ENCODE peak calls at places on chromosomes 6 and 20, in seven cellular contexts. One of them, this sample, is unnamed. For H3K4me1, the result is how much of the 10 kb centered on the place peaks cover.

GRCh38 chr20:2246081-2246491 is 49.7 kb upstream of the TGM3 start:
- DNase-seq in right atrium auricular region: no peak
- DNase-seq in mesendoderm: peak
- DNase-seq in tibial artery: no peak
- DNase-seq in lower lobe of right lung: no peak
- DNase-seq in PC-3: no peak
- DNase-seq in prostate gland: no peak
- DNase-seq in this sample: peak

GRCh38 chr6:14117158-14118090 is at the start of gene CD83:
- DNase-seq in right atrium auricular region: no peak
- DNase-seq in mesendoderm: peak
- DNase-seq in tibial artery: peak
- DNase-seq in lower lobe of right lung: peak
- DNase-seq in PC-3: peak
- DNase-seq in prostate gland: peak
- DNase-seq in this sample: peak

GRCh38 chr20:63868264-63868663 is 3.2 kb downstream of the TPD52L2 start:
- DNase-seq in right atrium auricular region: no peak
- DNase-seq in mesendoderm: no peak
- DNase-seq in tibial artery: no peak
- DNase-seq in lower lobe of right lung: no peak
- DNase-seq in PC-3: no peak
- DNase-seq in prostate gland: no peak
- DNase-seq in this sample: no peak

GRCh38 chr6:11113038-11113437 is 1.5 kb upstream of the ERVFRD-1 start:
- DNase-seq in right atrium auricular region: no peak
- DNase-seq in mesendoderm: no peak
- DNase-seq in tibial artery: no peak
- DNase-seq in lower lobe of right lung: no peak
- DNase-seq in PC-3: no peak
- DNase-seq in prostate gland: no peak
- DNase-seq in this sample: no peak

GRCh38 chr6:118618676-118619377 is 32.6 kb downstream of the CEP85L start:
- DNase-seq in right atrium auricular region: peak
- DNase-seq in mesendoderm: peak
- DNase-seq in tibial artery: peak
- DNase-seq in lower lobe of right lung: peak
- DNase-seq in PC-3: peak
- DNase-seq in prostate gland: peak
- DNase-seq in this sample: peak

GRCh38 chr6:18107061-18107460 is 15.4 kb downstream of the NHLRC1 start:
- DNase-seq in right atrium auricular region: no peak
- DNase-seq in mesendoderm: no peak
- DNase-seq in tibial artery: no peak
- DNase-seq in lower lobe of right lung: no peak
- DNase-seq in PC-3: no peak
- DNase-seq in prostate gland: no peak
- DNase-seq in this sample: no peak

GRCh38 chr6:29728173-29728879 is 5.1 kb downstream of the HLA-F start:
- DNase-seq in right atrium auricular region: no peak
- DNase-seq in mesendoderm: no peak
- DNase-seq in tibial artery: no peak
- DNase-seq in lower lobe of right lung: no peak
- DNase-seq in PC-3: no peak
- DNase-seq in prostate gland: no peak
- DNase-seq in this sample: no peak

GRCh38 chr6:144581807-144582537 is 296.8 kb downstream of the UTRN start:
- DNase-seq in right atrium auricular region: no peak
- DNase-seq in mesendoderm: peak
- DNase-seq in tibial artery: no peak
- DNase-seq in lower lobe of right lung: no peak
- DNase-seq in PC-3: peak
- DNase-seq in prostate gland: no peak
- DNase-seq in this sample: peak

GRCh38 chr20:63737690-63737939 is 1.2 kb downstream of the LIME1 start:
- DNase-seq in right atrium auricular region: no peak
- DNase-seq in mesendoderm: no peak
- DNase-seq in tibial artery: no peak
- DNase-seq in lower lobe of right lung: no peak
- DNase-seq in PC-3: no peak
- DNase-seq in prostate gland: no peak
- DNase-seq in this sample: no peak

GRCh38 chr20:23092409-23092756 is 6.3 kb upstream of the CD93 start:
- DNase-seq in right atrium auricular region: no peak
- DNase-seq in mesendoderm: no peak
- DNase-seq in tibial artery: no peak
- DNase-seq in lower lobe of right lung: no peak
- DNase-seq in PC-3: no peak
- DNase-seq in prostate gland: no peak
- DNase-seq in this sample: peak

GRCh38 chr6:109991307-109992101 is 13.4 kb downstream of the GPR6 start:
- DNase-seq in right atrium auricular region: no peak
- DNase-seq in mesendoderm: no peak
- DNase-seq in tibial artery: no peak
- DNase-seq in lower lobe of right lung: no peak
- DNase-seq in PC-3: no peak
- DNase-seq in prostate gland: no peak
- DNase-seq in this sample: no peak

DNA sequence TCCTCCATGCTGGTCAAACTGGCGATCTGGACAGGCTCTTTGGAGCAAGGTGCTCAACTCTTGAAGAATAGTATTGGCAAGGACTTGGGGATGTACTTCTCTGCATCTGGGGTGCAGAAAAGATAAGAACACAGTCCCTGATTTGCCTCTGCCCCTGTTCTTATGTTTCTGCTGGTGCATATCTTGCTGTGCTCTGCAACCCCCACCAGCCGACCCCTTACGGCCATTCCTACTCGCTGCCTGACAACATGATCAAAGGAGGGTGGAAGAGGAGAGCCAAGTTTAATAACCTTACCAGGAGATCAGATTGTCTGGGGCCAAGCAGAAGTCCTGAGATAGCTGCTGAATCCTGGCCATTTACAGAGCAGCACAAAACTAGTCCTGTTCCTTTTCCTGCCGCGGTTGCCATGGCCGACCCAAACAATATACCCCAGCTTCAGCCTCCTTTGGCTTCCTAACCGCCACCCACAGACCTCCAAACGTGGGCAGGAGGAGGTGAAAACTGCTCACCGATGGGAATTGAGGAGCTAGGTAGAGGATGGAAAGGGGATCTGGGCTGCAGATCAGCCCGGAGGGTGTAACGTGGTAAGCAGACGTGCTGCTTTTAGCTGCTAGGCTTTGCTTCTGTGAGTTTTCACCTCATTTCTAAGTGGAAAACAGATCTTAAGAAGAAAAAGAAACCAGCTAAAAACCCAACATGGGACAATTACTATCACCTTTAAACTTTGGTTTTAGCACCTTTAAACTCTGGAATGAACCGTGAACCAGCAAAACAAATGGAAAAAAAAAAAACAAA is 60.9 kb downstream of the ATXN1 start:
- DNase-seq in right atrium auricular region: no peak
- DNase-seq in mesendoderm: peak
- DNase-seq in tibial artery: no peak
- DNase-seq in lower lobe of right lung: no peak
- DNase-seq in PC-3: no peak
- DNase-seq in prostate gland: no peak
- DNase-seq in this sample: no peak
- H3K4me1 ChIP-seq in right atrium auricular region: under half
- H3K4me1 ChIP-seq in mesendoderm: under half
- H3K4me1 ChIP-seq in tibial artery: under half
- H3K4me1 ChIP-seq in lower lobe of right lung: half or more
- H3K4me1 ChIP-seq in PC-3: under half
- H3K4me1 ChIP-seq in prostate gland: under half
- H3K4me1 ChIP-seq in this sample: under half

GRCh38 chr6:106187424-106187982 is 101.4 kb downstream of the PRDM1 start:
- DNase-seq in right atrium auricular region: no peak
- DNase-seq in mesendoderm: no peak
- DNase-seq in tibial artery: no peak
- DNase-seq in lower lobe of right lung: no peak
- DNase-seq in PC-3: no peak
- DNase-seq in prostate gland: no peak
- DNase-seq in this sample: no peak

GRCh38 chr6:106186172-106186571 is 100.0 kb downstream of the PRDM1 start:
- DNase-seq in right atrium auricular region: no peak
- DNase-seq in mesendoderm: peak
- DNase-seq in tibial artery: no peak
- DNase-seq in lower lobe of right lung: no peak
- DNase-seq in PC-3: no peak
- DNase-seq in prostate gland: no peak
- DNase-seq in this sample: no peak

GRCh38 chr6:106185626-106186025 is 99.5 kb downstream of the PRDM1 start:
- DNase-seq in right atrium auricular region: no peak
- DNase-seq in mesendoderm: no peak
- DNase-seq in tibial artery: no peak
- DNase-seq in lower lobe of right lung: no peak
- DNase-seq in PC-3: no peak
- DNase-seq in prostate gland: no peak
- DNase-seq in this sample: no peak

GRCh38 chr6:106188104-106188794 is 102.1 kb downstream of the PRDM1 start:
- DNase-seq in right atrium auricular region: no peak
- DNase-seq in mesendoderm: no peak
- DNase-seq in tibial artery: no peak
- DNase-seq in lower lobe of right lung: no peak
- DNase-seq in PC-3: no peak
- DNase-seq in prostate gland: no peak
- DNase-seq in this sample: no peak

DNA sequence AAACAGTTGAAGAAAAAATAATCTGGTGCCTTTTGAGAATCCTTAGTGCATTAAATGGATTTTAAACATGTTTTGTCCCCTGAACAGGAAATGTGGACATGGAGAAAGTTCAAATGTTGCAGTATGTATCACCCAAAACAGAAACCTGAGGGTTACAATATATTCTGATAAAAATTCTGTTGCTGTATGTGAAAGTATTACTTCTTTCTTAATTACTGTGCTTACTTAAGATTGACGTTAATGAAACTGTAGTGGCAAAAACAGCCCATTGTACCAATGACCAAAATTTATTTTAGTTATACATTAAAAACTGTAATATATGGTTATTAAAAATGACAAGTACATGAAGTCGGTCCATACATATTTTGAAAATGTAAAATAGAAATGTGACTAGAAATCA is 100.6 kb downstream of the PRDM1 start:
- DNase-seq in right atrium auricular region: no peak
- DNase-seq in mesendoderm: no peak
- DNase-seq in tibial artery: no peak
- DNase-seq in lower lobe of right lung: no peak
- DNase-seq in PC-3: no peak
- DNase-seq in prostate gland: no peak
- DNase-seq in this sample: no peak
- H3K4me1 ChIP-seq in right atrium auricular region: under half
- H3K4me1 ChIP-seq in mesendoderm: under half
- H3K4me1 ChIP-seq in tibial artery: under half
- H3K4me1 ChIP-seq in lower lobe of right lung: under half
- H3K4me1 ChIP-seq in PC-3: under half
- H3K4me1 ChIP-seq in prostate gland: under half
- H3K4me1 ChIP-seq in this sample: under half

GRCh38 chr6:12335131-12335527 is 45.0 kb downstream of the EDN1 start:
- DNase-seq in right atrium auricular region: no peak
- DNase-seq in mesendoderm: no peak
- DNase-seq in tibial artery: no peak
- DNase-seq in lower lobe of right lung: no peak
- DNase-seq in PC-3: no peak
- DNase-seq in prostate gland: no peak
- DNase-seq in this sample: no peak

GRCh38 chr6:12334524-12335130 is 44.5 kb downstream of the EDN1 start:
- DNase-seq in right atrium auricular region: no peak
- DNase-seq in mesendoderm: no peak
- DNase-seq in tibial artery: no peak
- DNase-seq in lower lobe of right lung: no peak
- DNase-seq in PC-3: peak
- DNase-seq in prostate gland: no peak
- DNase-seq in this sample: no peak

GRCh38 chr6:12336121-12336971 is 46.2 kb downstream of the EDN1 start:
- DNase-seq in right atrium auricular region: no peak
- DNase-seq in mesendoderm: peak
- DNase-seq in tibial artery: no peak
- DNase-seq in lower lobe of right lung: no peak
- DNase-seq in PC-3: no peak
- DNase-seq in prostate gland: no peak
- DNase-seq in this sample: no peak

GRCh38 chr6:12339022-12339421 is 48.9 kb downstream of the EDN1 start:
- DNase-seq in right atrium auricular region: no peak
- DNase-seq in mesendoderm: no peak
- DNase-seq in tibial artery: no peak
- DNase-seq in lower lobe of right lung: no peak
- DNase-seq in PC-3: no peak
- DNase-seq in prostate gland: no peak
- DNase-seq in this sample: no peak

DNA sequence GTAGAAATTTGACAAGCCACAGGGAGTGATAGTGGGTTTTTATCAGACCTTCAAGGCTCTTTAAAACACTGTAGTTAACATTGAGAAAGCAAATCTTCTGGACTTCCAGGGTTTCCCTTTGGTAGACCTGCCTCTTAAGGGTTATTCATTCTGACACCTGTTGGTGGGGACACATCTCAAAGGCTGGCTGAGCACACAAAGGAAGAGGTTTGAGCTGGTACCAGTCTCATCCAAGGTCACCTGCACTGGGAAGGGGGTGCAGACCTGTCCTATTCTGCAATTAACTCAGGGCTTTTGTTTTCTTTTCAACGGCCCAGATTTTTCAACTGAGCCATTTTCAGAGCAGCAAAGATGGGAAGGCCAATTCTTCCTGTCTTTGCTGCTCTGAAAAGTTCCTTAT is 45.6 kb downstream of the EDN1 start:
- DNase-seq in right atrium auricular region: no peak
- DNase-seq in mesendoderm: no peak
- DNase-seq in tibial artery: no peak
- DNase-seq in lower lobe of right lung: no peak
- DNase-seq in PC-3: no peak
- DNase-seq in prostate gland: no peak
- DNase-seq in this sample: no peak
- H3K4me1 ChIP-seq in right atrium auricular region: under half
- H3K4me1 ChIP-seq in mesendoderm: under half
- H3K4me1 ChIP-seq in tibial artery: under half
- H3K4me1 ChIP-seq in lower lobe of right lung: under half
- H3K4me1 ChIP-seq in PC-3: under half
- H3K4me1 ChIP-seq in prostate gland: under half
- H3K4me1 ChIP-seq in this sample: under half

DNA sequence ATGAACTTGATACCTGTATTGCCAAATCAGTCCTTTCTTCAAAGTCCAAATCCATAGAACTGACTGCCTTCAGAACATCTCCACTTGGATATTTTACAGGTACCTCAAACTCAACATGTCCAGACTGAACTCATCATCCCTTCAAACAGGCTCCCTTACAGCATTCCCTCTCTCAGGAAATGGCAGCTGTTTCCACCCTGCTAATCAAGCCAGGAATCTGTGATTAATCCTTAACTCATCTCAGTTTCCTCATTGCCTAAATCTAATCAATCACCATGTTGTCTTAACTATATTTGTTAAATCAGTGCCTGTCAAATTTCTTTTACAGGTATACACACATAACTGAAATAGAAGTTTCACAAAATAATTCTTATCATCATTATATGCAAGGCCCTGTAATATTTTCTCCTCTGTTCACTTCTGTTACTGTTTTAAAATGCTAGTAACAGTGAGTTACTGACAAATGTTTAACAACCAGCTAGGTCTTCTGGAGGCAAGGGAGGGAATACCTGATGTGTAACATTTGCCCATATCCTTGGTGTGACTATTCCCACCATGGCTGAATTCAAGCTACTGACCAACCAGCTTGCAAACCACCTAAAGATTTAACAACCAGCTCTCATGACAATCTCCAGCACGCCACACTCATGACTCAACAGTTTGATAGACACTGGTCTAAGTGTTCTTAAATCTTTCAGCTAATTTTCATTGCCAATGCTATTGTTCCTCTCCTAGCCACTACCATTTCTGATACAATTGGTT is 124.9 kb downstream of the ADAT2 start:
- DNase-seq in right atrium auricular region: no peak
- DNase-seq in mesendoderm: no peak
- DNase-seq in tibial artery: no peak
- DNase-seq in lower lobe of right lung: no peak
- DNase-seq in PC-3: peak
- DNase-seq in prostate gland: no peak
- DNase-seq in this sample: no peak
- H3K4me1 ChIP-seq in right atrium auricular region: under half
- H3K4me1 ChIP-seq in mesendoderm: under half
- H3K4me1 ChIP-seq in tibial artery: under half
- H3K4me1 ChIP-seq in lower lobe of right lung: under half
- H3K4me1 ChIP-seq in PC-3: under half
- H3K4me1 ChIP-seq in prostate gland: under half
- H3K4me1 ChIP-seq in this sample: under half